ENCODE peak calls at places on chromosomes 6 and 20, in eight cellular contexts. One of them, this sample, is unnamed.
A peak's percentile ranks its signal among the peaks of the same experiment; 100 is the strongest.

GRCh38 chr20:34549291-34549928 is 9.1 kb upstream of the MAP1LC3A start:
- DNase-seq in COR-L47: peak; percentile 18
- DNase-seq in GM12865: peak; percentile 30
- DNase-seq in amygdala: no peak
- DNase-seq in CD8-positive, alpha-beta memory T cell: no peak
- DNase-seq in progenitor cell of endocrine pancreas: no peak
- DNase-seq in NCI-H1105 treated with DMSO at 0.1 percent for 48 hours: no peak
- DNase-seq in heart right ventricle: no peak
- DNase-seq in this sample: no peak

GRCh38 chr6:20922743-20923142 is 388.5 kb downstream of the CDKAL1 start:
- DNase-seq in COR-L47: no peak
- DNase-seq in GM12865: no peak
- DNase-seq in amygdala: no peak
- DNase-seq in CD8-positive, alpha-beta memory T cell: no peak
- DNase-seq in progenitor cell of endocrine pancreas: no peak
- DNase-seq in NCI-H1105 treated with DMSO at 0.1 percent for 48 hours: no peak
- DNase-seq in heart right ventricle: no peak
- DNase-seq in this sample: no peak

GRCh38 chr6:166078294-166078693 is 89.4 kb downstream of the TBXT start:
- DNase-seq in COR-L47: no peak
- DNase-seq in GM12865: no peak
- DNase-seq in amygdala: no peak
- DNase-seq in CD8-positive, alpha-beta memory T cell: no peak
- DNase-seq in progenitor cell of endocrine pancreas: no peak
- DNase-seq in NCI-H1105 treated with DMSO at 0.1 percent for 48 hours: no peak
- DNase-seq in heart right ventricle: no peak
- DNase-seq in this sample: no peak

GRCh38 chr20:37669773-37670236 is 24.0 kb upstream of the CTNNBL1 start:
- DNase-seq in COR-L47: no peak
- DNase-seq in GM12865: no peak
- DNase-seq in amygdala: no peak
- DNase-seq in CD8-positive, alpha-beta memory T cell: no peak
- DNase-seq in progenitor cell of endocrine pancreas: no peak
- DNase-seq in NCI-H1105 treated with DMSO at 0.1 percent for 48 hours: no peak
- DNase-seq in heart right ventricle: no peak
- DNase-seq in this sample: no peak

GRCh38 chr6:32825966-32826365 is 9.2 kb upstream of the HLA-DOB start:
- DNase-seq in COR-L47: peak; percentile 12
- DNase-seq in GM12865: no peak
- DNase-seq in amygdala: no peak
- DNase-seq in CD8-positive, alpha-beta memory T cell: no peak
- DNase-seq in progenitor cell of endocrine pancreas: no peak
- DNase-seq in NCI-H1105 treated with DMSO at 0.1 percent for 48 hours: peak; percentile 5
- DNase-seq in heart right ventricle: no peak
- DNase-seq in this sample: no peak

GRCh38 chr6:42295688-42296087 is 78.0 kb upstream of the MRPS10 start:
- DNase-seq in COR-L47: no peak
- DNase-seq in GM12865: no peak
- DNase-seq in amygdala: no peak
- DNase-seq in CD8-positive, alpha-beta memory T cell: no peak
- DNase-seq in progenitor cell of endocrine pancreas: no peak
- DNase-seq in NCI-H1105 treated with DMSO at 0.1 percent for 48 hours: no peak
- DNase-seq in heart right ventricle: no peak
- DNase-seq in this sample: no peak

GRCh38 chr6:40755749-40756452 is 168.7 kb upstream of the LRFN2 start:
- DNase-seq in COR-L47: no peak
- DNase-seq in GM12865: no peak
- DNase-seq in amygdala: no peak
- DNase-seq in CD8-positive, alpha-beta memory T cell: no peak
- DNase-seq in progenitor cell of endocrine pancreas: no peak
- DNase-seq in NCI-H1105 treated with DMSO at 0.1 percent for 48 hours: no peak
- DNase-seq in heart right ventricle: no peak
- DNase-seq in this sample: no peak

GRCh38 chr20:1332749-1333300 is 3.9 kb upstream of the SDCBP2 start:
- DNase-seq in COR-L47: no peak
- DNase-seq in GM12865: no peak
- DNase-seq in amygdala: no peak
- DNase-seq in CD8-positive, alpha-beta memory T cell: no peak
- DNase-seq in progenitor cell of endocrine pancreas: no peak
- DNase-seq in NCI-H1105 treated with DMSO at 0.1 percent for 48 hours: no peak
- DNase-seq in heart right ventricle: no peak
- DNase-seq in this sample: no peak

GRCh38 chr6:91476000-91476399 is 889.1 kb upstream of the MAP3K7 start:
- DNase-seq in COR-L47: no peak
- DNase-seq in GM12865: peak; percentile 32
- DNase-seq in amygdala: no peak
- DNase-seq in CD8-positive, alpha-beta memory T cell: no peak
- DNase-seq in progenitor cell of endocrine pancreas: no peak
- DNase-seq in NCI-H1105 treated with DMSO at 0.1 percent for 48 hours: no peak
- DNase-seq in heart right ventricle: no peak
- DNase-seq in this sample: no peak